ENCODE peak calls at places on chromosomes 1 and 21, in five cellular contexts. B is GM06990, X is body of pancreas, E is AG09319, F is mammary epithelial cell. U is an unnamed sample.

GRCh38 chr1:201505505-201505893 is 1.4 kb downstream of the CSRP1 start:
- DNase-seq in B (no peak), X (no peak), E (no peak), F (peak), U (no peak)

GRCh38 chr1:207311888-207312603 is 9.4 kb upstream of the CD55 start:
- DNase-seq in B (no peak), X (no peak), E (no peak), F (no peak), U (no peak)

GRCh38 chr21:42809577-42810440 is 69.5 kb downstream of the WDR4 start:
- DNase-seq in B (no peak), X (no peak), E (no peak), F (no peak), U (no peak)

GRCh38 chr1:39632491-39633417 is 6.7 kb downstream of the HEYL start:
- DNase-seq in B (no peak), X (peak), E (peak), F (no peak), U (no peak)

GRCh38 chr1:14975119-14975518 is 178.4 kb upstream of the TMEM51 start:
- DNase-seq in B (no peak), X (no peak), E (no peak), F (peak), U (no peak)

GRCh38 chr1:153532161-153532560 is 3.6 kb downstream of the S100A6 start:
- DNase-seq in B (no peak), X (no peak), E (no peak), F (no peak), U (no peak)

GRCh38 chr1:231161711-231162299 is at the start of gene TRIM67:
- DNase-seq in B (peak), X (no peak), E (no peak), F (no peak), U (peak)

GRCh38 chr1:230337266-230337665 is 88.9 kb downstream of the PGBD5 start:
- DNase-seq in B (no peak), X (no peak), E (no peak), F (no peak), U (no peak)

GRCh38 chr1:20068722-20069121 is 1.3 kb upstream of the PLA2G5 start:
- DNase-seq in B (no peak), X (no peak), E (no peak), F (no peak), U (no peak)

GRCh38 chr1:116377564-116378529 is 4.8 kb downstream of the ATP1A1 start:
- DNase-seq in B (peak), X (peak), E (peak), F (peak), U (peak)

GRCh38 chr1:23402286-23403037 is 22.1 kb downstream of the TCEA3 start:
- DNase-seq in B (no peak), X (no peak), E (no peak), F (no peak), U (no peak)

GRCh38 chr1:60132985-60133673 is 59.6 kb upstream of the C1orf87 start:
- DNase-seq in B (no peak), X (no peak), E (peak), F (no peak), U (no peak)

GRCh38 chr1:45442272-45442671 is 48.7 kb downstream of the TESK2 start:
- DNase-seq in B (no peak), X (no peak), E (no peak), F (peak), U (no peak)

GRCh38 chr1:185595835-185596667 is 138.1 kb upstream of the HMCN1 start:
- DNase-seq in B (peak), X (peak), E (no peak), F (peak), U (peak)

GRCh38 chr1:32241011-32241763 is 5.8 kb upstream of the FAM167B start:
- DNase-seq in B (peak), X (peak), E (no peak), F (no peak), U (peak)

GRCh38 chr1:207888647-207889046 is 22.3 kb downstream of the CD34 start:
- DNase-seq in B (no peak), X (no peak), E (no peak), F (peak), U (no peak)

GRCh38 chr1:24984300-24984699 is 54.2 kb upstream of the RUNX3 start:
- DNase-seq in B (no peak), X (no peak), E (no peak), F (no peak), U (no peak)

GRCh38 chr1:170461362-170461761 is 70.6 kb upstream of the GORAB start:
- DNase-seq in B (no peak), X (no peak), E (no peak), F (no peak), U (no peak)

GRCh38 chr1:12600880-12601633 is 17.0 kb downstream of the DHRS3 start:
- DNase-seq in B (no peak), X (peak), E (no peak), F (no peak), U (peak)
- TF ChIP-seq CTCF in B (peak), X (peak), E (peak), F (peak), U (peak)

GRCh38 chr1:50605186-50605875 is 182.1 kb upstream of the DMRTA2 start:
- DNase-seq in B (no peak), X (no peak), E (peak), F (peak), U (peak)
- TF ChIP-seq CTCF in B (peak), X (no peak), E (peak), F (peak), U (peak)

GRCh38 chr1:101136739-101137138 is 100.1 kb upstream of the S1PR1 start:
- DNase-seq in B (peak), X (no peak), E (no peak), F (no peak), U (peak)
- TF ChIP-seq CTCF in B (peak), X (no peak), E (no peak), F (no peak), U (peak)

DNA sequence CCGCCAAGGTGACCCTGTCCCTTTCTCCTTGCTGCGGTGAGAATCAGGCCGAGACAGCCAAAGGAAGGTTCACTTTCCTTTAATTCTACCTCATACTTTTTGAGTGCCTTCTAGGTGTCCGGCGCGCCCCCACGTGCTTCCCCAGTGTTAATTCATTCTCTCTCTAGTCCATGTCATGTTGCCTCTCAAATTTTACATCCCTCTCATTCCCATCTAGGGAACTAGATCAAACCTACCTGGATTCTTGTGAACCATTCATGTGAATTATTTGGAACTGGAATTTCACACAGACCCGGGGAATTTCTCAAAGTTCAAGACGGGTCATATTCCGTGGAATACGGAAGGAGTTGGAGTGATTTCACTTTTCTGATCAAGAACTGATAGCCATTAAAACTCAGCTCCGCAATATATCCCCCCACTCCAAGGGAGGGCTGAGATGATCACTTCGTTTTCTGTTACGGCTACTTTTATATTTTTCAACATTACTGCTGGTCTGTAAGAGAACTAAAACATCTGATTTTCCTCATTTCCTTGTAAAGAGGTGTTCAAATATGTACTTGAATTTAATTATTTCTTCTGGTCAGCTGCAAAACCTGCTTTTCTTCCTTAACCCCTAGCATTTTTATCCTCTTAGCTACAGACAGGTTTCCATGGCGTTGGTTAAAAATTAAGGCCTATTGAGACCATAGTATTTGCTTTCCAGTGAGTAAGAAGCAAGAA is 1.0 kb upstream of the ENO1 start:
- DNase-seq in B (no peak), X (no peak), E (no peak), F (no peak), U (no peak)
- TF ChIP-seq CTCF in B (peak), X (no peak), E (peak), F (peak), U (peak)

DNA sequence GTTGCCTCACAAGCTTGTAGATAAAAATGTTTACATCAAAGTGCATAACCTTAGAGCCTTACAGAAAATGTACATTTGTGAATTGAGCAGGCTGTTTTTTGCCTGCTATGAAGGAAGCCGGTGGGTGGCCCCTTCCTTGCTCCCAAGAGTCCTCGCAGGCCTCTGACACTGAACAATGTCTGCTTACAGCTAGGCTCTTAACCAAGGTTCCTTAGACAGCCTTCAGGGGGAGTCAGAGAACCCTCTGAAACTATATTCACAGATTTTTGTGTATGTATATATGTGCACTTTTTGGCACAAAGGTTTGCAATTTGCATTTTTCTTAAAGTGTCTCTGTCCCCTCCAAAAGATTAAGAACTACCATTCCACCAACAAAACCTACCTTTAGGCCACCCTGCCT is 282.6 kb downstream of the BARHL2 start:
- DNase-seq in B (no peak), X (no peak), E (no peak), F (no peak), U (no peak)
- TF ChIP-seq CTCF in B (peak), X (no peak), E (no peak), F (no peak), U (no peak)

DNA sequence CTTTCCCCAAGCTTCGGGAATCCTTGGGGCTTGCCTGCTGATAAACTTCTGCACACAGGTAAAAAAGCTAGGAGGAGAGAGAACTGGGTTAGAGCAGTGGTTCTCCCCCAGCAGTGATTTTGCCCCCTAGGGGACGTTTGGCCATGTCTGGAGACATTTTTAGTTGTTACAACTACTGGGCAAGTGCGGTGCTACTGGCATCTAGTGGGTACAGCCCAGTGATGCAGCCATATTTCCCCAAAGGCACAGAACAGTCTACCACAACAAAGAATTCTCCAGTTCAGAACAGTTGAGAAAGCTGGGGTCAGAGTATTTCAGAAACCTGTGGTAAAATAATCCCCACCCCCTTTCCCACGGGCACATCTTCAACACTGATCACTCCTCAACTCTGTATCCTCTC is 41.3 kb downstream of the LRRC71 start:
- DNase-seq in B (no peak), X (no peak), E (no peak), F (no peak), U (no peak)
- TF ChIP-seq CTCF in B (peak), X (no peak), E (no peak), F (peak), U (peak)

GRCh38 chr1:106268070-106268469 is 788.4 kb upstream of the PRMT6 start:
- DNase-seq in B (no peak), X (no peak), E (no peak), F (peak), U (no peak)
- TF ChIP-seq CTCF in B (no peak), X (no peak), E (no peak), F (no peak), U (peak)

GRCh38 chr1:43683560-43683959 is 23.8 kb upstream of the ST3GAL3 start:
- DNase-seq in B (no peak), X (no peak), E (no peak), F (no peak), U (no peak)
- TF ChIP-seq CTCF in B (no peak), X (no peak), E (no peak), F (no peak), U (no peak)

DNA sequence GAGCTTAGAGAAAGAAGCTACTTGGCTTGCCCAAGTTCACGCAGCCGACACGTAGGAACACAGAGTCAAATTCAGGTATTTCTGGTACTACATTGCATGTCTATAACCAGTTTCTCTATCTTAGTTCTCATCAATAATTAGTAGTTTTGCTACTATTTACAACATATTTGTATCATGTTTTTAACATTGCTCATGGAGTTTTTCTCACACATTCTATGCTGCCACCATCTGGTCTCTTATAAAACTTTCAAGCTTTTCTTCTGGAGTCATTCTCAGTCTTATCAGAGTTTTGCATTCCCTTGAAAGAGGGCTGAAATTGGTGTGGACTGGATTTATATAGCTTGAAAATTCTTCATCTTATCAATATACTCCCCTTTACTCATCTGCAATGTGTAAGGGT is 118.8 kb upstream of the PALMD start:
- DNase-seq in B (no peak), X (no peak), E (no peak), F (no peak), U (no peak)
- TF ChIP-seq CTCF in B (peak), X (no peak), E (peak), F (peak), U (peak)

GRCh38 chr1:71521655-71522264 is 440.9 kb upstream of the ZRANB2 start:
- DNase-seq in B (no peak), X (peak), E (peak), F (peak), U (peak)
- TF ChIP-seq CTCF in B (peak), X (peak), E (peak), F (peak), U (peak)